ENCODE peak calls at places on chromosomes 13 and 19, in seven cellular contexts. W, L, D, K, B, F and A are unnamed samples.

GRCh38 chr13:102402292-102402691 is 444 bp upstream of the FGF14 start:
- DNase-seq in K (no peak), B (peak), D (no peak), L (no peak), F (no peak), W (peak), A (no peak)

GRCh38 chr19:43311706-43312105 is 41.8 kb upstream of the CD177 start:
- DNase-seq in B (peak), L (no peak), W (no peak), F (no peak), K (no peak), D (no peak), A (no peak)

GRCh38 chr13:73984949-73985691 is 149.1 kb downstream of the KLF12 start:
- DNase-seq in W (no peak), F (no peak), K (no peak), D (peak), L (no peak), B (no peak), A (no peak)

GRCh38 chr13:99153219-99153618 is 47.4 kb upstream of the UBAC2 start:
- DNase-seq in K (no peak), B (no peak), L (no peak), W (no peak), F (no peak), D (no peak), A (no peak)

GRCh38 chr13:42396501-42396900 is 124.5 kb downstream of the AKAP11 start:
- DNase-seq in F (no peak), L (no peak), D (no peak), K (no peak), B (no peak), W (no peak), A (no peak)

GRCh38 chr19:3801412-3802096 is 15.4 kb upstream of the MATK start:
- DNase-seq in W (peak), K (no peak), B (peak), L (no peak), F (peak), D (peak), A (no peak)

GRCh38 chr19:56091751-56092546 is 29.1 kb downstream of the ZNF787 start:
- DNase-seq in K (no peak), W (no peak), F (no peak), L (no peak), B (no peak), D (peak), A (no peak)

GRCh38 chr13:103140001-103140671 is 73.9 kb upstream of the SLC10A2 start:
- DNase-seq in W (no peak), D (peak), K (no peak), F (no peak), B (peak), L (no peak), A (no peak)

GRCh38 chr19:6963937-6964336 is 57.3 kb downstream of the MBD3L2B start:
- DNase-seq in W (no peak), B (no peak), F (no peak), L (no peak), K (no peak), D (no peak), A (no peak)

GRCh38 chr13:40629678-40630384 is 36.6 kb downstream of the FOXO1 start:
- DNase-seq in D (no peak), F (no peak), L (no peak), K (no peak), W (no peak), B (no peak), A (no peak)

GRCh38 chr13:102768914-102769313 is 4.7 kb downstream of the TEX30 start:
- DNase-seq in W (no peak), K (no peak), D (no peak), B (no peak), F (no peak), L (no peak), A (no peak)

GRCh38 chr19:55554749-55555152 is 9.4 kb upstream of the SBK3 start:
- DNase-seq in D (no peak), B (no peak), L (no peak), K (no peak), F (no peak), W (no peak), A (no peak)